ENCODE peak calls at places on chromosome 10, in five cellular contexts. Y, R, A, M and C are unnamed samples.

GRCh38 chr10:59362991-59363390 is 642 bp upstream of the FAM13C start:
- DNase-seq in Y (peak), R (peak), A (peak), M (peak), C (peak)

GRCh38 chr10:1685671-1686450 is 51.5 kb downstream of the ADARB2 start:
- DNase-seq in Y (no peak), R (no peak), A (no peak), M (peak), C (no peak)

GRCh38 chr10:69842020-69842419 is 40.3 kb downstream of the COL13A1 start:
- DNase-seq in Y (no peak), R (no peak), A (no peak), M (no peak), C (no peak)

GRCh38 chr10:72086466-72087391 is 1.6 kb downstream of the SPOCK2 start:
- DNase-seq in Y (peak), R (peak), A (no peak), M (no peak), C (peak)

GRCh38 chr10:79072994-79073654 is 4.4 kb downstream of the ZMIZ1 start:
- DNase-seq in Y (no peak), R (no peak), A (no peak), M (no peak), C (no peak)

GRCh38 chr10:74753295-74754211 is 72.8 kb upstream of the KAT6B start:
- DNase-seq in Y (peak), R (no peak), A (no peak), M (peak), C (no peak)

GRCh38 chr10:18164093-18164492 is 23.9 kb downstream of the CACNB2 start:
- DNase-seq in Y (no peak), R (no peak), A (no peak), M (no peak), C (no peak)

GRCh38 chr10:100710151-100710871 is 35.1 kb upstream of the PAX2 start:
- DNase-seq in Y (no peak), R (no peak), A (no peak), M (no peak), C (no peak)

GRCh38 chr10:45470098-45471012 is 96.3 kb downstream of the ALOX5 start:
- DNase-seq in Y (peak), R (no peak), A (no peak), M (no peak), C (peak)

GRCh38 chr10:114652402-114653368 is 5.4 kb downstream of the ABLIM1 start:
- DNase-seq in Y (no peak), R (no peak), A (no peak), M (no peak), C (no peak)

GRCh38 chr10:90621577-90621976 is 236.3 kb downstream of the HTR7 start:
- DNase-seq in Y (peak), R (peak), A (peak), M (no peak), C (no peak)

GRCh38 chr10:73922007-73922863 is 11.3 kb downstream of the PLAU start:
- DNase-seq in Y (no peak), R (no peak), A (no peak), M (no peak), C (peak)

GRCh38 chr10:35265435-35265834 is 70.9 kb upstream of the CCNY start:
- DNase-seq in Y (no peak), R (no peak), A (no peak), M (no peak), C (no peak)

GRCh38 chr10:103855424-103855823 is at the start of gene SH3PXD2A:
- DNase-seq in Y (peak), R (peak), A (peak), M (peak), C (peak)

GRCh38 chr10:42367532-42368230 is 270.7 kb downstream of the ZNF33B start:
- DNase-seq in Y (no peak), R (no peak), A (no peak), M (peak), C (peak)

GRCh38 chr10:50382576-50383023 is 131.3 kb upstream of the ASAH2 start:
- DNase-seq in Y (no peak), R (no peak), A (no peak), M (no peak), C (no peak)

GRCh38 chr10:96138102-96138501 is 8.0 kb downstream of the ZNF518A start:
- DNase-seq in Y (no peak), R (no peak), A (no peak), M (no peak), C (peak)

GRCh38 chr10:121696854-121697253 is 98.6 kb upstream of the FGFR2 start:
- DNase-seq in Y (peak), R (peak), A (no peak), M (no peak), C (peak)

GRCh38 chr10:132463333-132464255 is 66.6 kb downstream of the PWWP2B start:
- DNase-seq in Y (no peak), R (no peak), A (no peak), M (no peak), C (no peak)

GRCh38 chr10:57696641-57697040 is 571.1 kb downstream of the IPMK start:
- DNase-seq in Y (no peak), R (peak), A (no peak), M (no peak), C (no peak)

GRCh38 chr10:32985781-32986350 is 27.8 kb upstream of the ITGB1 start:
- DNase-seq in Y (no peak), R (no peak), A (no peak), M (no peak), C (no peak)

GRCh38 chr10:11237571-11237970 is 219.9 kb downstream of the CELF2 start:
- DNase-seq in Y (no peak), R (no peak), A (no peak), M (no peak), C (no peak)

GRCh38 chr10:83935337-83935736 is 204.0 kb upstream of the GHITM start:
- DNase-seq in Y (no peak), R (no peak), A (no peak), M (no peak), C (no peak)

GRCh38 chr10:121975295-121976086 is 474 bp upstream of the NSMCE4A start:
- DNase-seq in Y (peak), R (no peak), A (no peak), M (no peak), C (peak)

GRCh38 chr10:89857399-89857798 is 156.0 kb downstream of the KIF20B start:
- DNase-seq in Y (no peak), R (no peak), A (no peak), M (no peak), C (no peak)

GRCh38 chr10:20091698-20092097 is 275.5 kb downstream of the PLXDC2 start:
- DNase-seq in Y (no peak), R (no peak), A (no peak), M (no peak), C (no peak)

GRCh38 chr10:129662386-129662785 is 195.3 kb downstream of the MGMT start:
- DNase-seq in Y (no peak), R (no peak), A (no peak), M (no peak), C (no peak)

GRCh38 chr10:79982486-79982800 is 33.5 kb upstream of the SFTPD start:
- DNase-seq in Y (no peak), R (no peak), A (no peak), M (no peak), C (no peak)

GRCh38 chr10:103451091-103451801 is 924 bp downstream of the CALHM2 start:
- DNase-seq in Y (no peak), R (peak), A (no peak), M (peak), C (no peak)

GRCh38 chr10:73771722-73772279 is 10.0 kb upstream of the CHCHD1 start:
- DNase-seq in Y (peak), R (peak), A (peak), M (peak), C (peak)

GRCh38 chr10:9786101-9786500 is 1231.6 kb upstream of the CELF2 start:
- DNase-seq in Y (no peak), R (no peak), A (no peak), M (no peak), C (no peak)

GRCh38 chr10:73915206-73915851 is 4.4 kb downstream of the PLAU start:
- DNase-seq in Y (no peak), R (no peak), A (no peak), M (no peak), C (no peak)

GRCh38 chr10:95508730-95509129 is 52.4 kb downstream of the SORBS1 start:
- DNase-seq in Y (no peak), R (no peak), A (no peak), M (no peak), C (no peak)

GRCh38 chr10:119973261-119973660 is 80.7 kb downstream of the SEC23IP start:
- DNase-seq in Y (no peak), R (no peak), A (no peak), M (no peak), C (no peak)
- TF ChIP-seq CTCF in Y (no peak), R (no peak), A (no peak), M (no peak), C (no peak)

DNA sequence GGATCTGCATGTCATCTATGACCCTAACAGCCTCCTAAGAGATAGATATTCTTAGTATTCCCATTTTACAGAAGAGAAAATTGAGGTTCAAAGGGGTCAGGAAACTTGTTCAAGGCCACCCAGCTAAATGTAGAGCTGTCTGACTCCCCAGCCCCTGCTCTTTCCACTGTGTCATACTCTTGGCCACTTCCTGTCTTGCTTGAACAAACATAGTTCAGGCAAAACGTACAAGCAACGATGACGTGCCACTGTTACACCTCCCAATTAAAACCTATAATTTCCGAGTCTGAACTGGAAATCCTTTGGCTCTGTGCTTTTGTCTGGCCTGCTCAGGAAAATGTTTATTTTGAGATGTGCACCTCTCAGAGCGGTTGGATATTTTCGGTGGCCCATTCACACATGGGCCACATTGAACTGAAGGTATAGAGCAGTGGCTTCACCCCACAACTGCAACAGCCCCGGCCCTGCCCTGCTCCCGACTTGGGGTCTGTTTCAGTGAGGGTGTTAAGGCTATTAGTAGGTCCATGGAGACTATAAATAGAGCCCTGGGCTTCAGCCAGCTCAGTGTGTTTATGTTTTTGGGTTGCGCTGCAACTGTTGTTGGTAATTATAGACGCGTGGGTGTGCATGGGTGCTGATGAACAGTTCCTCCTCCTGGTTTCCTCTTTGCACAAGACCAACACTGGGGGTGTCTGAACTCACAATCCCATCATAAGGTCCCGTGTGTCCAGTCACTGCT is 172.3 kb upstream of the ADO start:
- DNase-seq in Y (no peak), R (no peak), A (no peak), M (no peak), C (peak)
- TF ChIP-seq CTCF in Y (no peak), R (no peak), A (no peak), M (no peak), C (no peak)

GRCh38 chr10:119456435-119456810 is 86.1 kb downstream of the RGS10 start:
- DNase-seq in Y (no peak), R (no peak), A (no peak), M (no peak), C (no peak)

GRCh38 chr10:119459681-119460340 is 82.7 kb downstream of the RGS10 start:
- DNase-seq in Y (no peak), R (no peak), A (no peak), M (no peak), C (no peak)

GRCh38 chr10:119455609-119456434 is 86.7 kb downstream of the RGS10 start:
- DNase-seq in Y (no peak), R (no peak), A (no peak), M (no peak), C (peak)

GRCh38 chr10:119460369-119461195 is 81.9 kb downstream of the RGS10 start:
- DNase-seq in Y (no peak), R (no peak), A (no peak), M (no peak), C (no peak)

GRCh38 chr10:119457966-119458766 is 84.4 kb downstream of the RGS10 start:
- DNase-seq in Y (no peak), R (no peak), A (no peak), M (no peak), C (no peak)
- TF ChIP-seq CTCF in Y (peak), R (no peak), A (no peak), M (no peak), C (no peak)

GRCh38 chr10:3774018-3774813 is 10.8 kb downstream of the KLF6 start:
- DNase-seq in Y (peak), R (no peak), A (no peak), M (no peak), C (no peak)
- TF ChIP-seq CTCF in Y (no peak), R (no peak), A (no peak), M (no peak), C (no peak)

DNA sequence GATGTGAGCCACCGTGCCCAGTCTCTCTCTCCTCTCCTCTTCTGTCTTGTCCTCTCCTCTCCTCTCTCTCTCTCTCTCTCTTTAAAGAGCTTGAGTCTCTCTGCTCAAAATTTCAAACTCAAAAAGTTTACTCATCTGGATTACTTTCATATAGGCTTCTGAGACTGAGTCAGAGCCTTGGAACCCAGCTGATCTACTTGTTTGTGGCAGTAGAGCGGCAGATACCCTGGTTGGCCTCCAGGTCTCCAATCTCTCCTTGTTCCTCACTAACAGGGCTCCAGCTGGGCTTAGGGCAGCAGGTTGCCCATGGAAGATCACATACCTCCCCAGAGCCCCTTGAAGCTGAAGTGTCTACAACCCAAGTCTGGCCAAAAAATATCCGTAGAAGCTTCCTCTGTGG is 51.0 kb downstream of the HHEX start:
- DNase-seq in Y (no peak), R (no peak), A (no peak), M (no peak), C (no peak)
- TF ChIP-seq CTCF in Y (no peak), R (no peak), A (no peak), M (no peak), C (no peak)

GRCh38 chr10:15725603-15726002 is 5.9 kb upstream of the ITGA8 start:
- DNase-seq in Y (no peak), R (peak), A (no peak), M (no peak), C (peak)
- TF ChIP-seq CTCF in Y (peak), R (peak), A (peak), M (no peak), C (peak)

DNA sequence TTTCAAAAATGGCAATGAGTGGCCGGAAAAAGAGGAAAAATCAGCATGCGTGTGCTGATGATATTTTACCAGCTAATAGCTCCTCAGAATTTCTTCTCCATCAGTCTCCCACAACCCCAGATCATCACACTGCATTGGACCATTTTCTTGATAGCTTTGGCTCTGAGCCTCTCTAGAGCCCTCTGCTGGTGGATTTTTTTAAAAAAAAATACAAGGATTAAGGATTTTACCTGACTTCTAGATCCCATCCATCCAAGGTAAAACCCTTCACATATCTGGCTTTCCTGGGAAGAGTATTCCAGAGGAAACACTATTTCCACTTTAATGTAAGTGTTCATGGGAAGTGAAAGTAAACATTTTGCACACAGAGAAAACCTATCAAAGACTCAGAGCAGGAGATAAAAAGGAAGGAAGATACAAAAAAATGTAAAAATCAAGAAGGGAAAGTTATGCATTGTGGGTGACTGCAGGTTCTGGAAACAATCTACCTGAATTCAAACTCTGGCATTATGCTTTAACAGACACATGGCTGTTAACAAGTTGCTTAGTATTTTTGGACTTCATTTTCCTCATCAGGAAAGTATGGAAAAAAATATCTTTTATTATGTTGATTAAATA is 380.9 kb downstream of the LRRTM3 start:
- DNase-seq in Y (no peak), R (peak), A (no peak), M (no peak), C (peak)
- TF ChIP-seq CTCF in Y (peak), R (peak), A (peak), M (no peak), C (peak)